ENCODE peak calls at places on chromosomes 6 and 20, in eight cellular contexts. One of them, this sample, is unnamed.

GRCh38 chr6:13238017-13238416 is 90.3 kb downstream of the TBC1D7 start:
- DNase-seq in hepatocyte: no peak
- DNase-seq in ecto neural progenitor cell: no peak
- DNase-seq in ELR: no peak
- DNase-seq in A172: no peak
- DNase-seq in psoas muscle: no peak
- DNase-seq in T-helper 17 cell: no peak
- DNase-seq in T-helper 2 cell: no peak
- DNase-seq in this sample: no peak

GRCh38 chr6:14763139-14763538 is 482.7 kb upstream of the JARID2 start:
- DNase-seq in T-helper 17 cell: no peak
- DNase-seq in A172: no peak
- DNase-seq in ecto neural progenitor cell: no peak
- DNase-seq in hepatocyte: peak
- DNase-seq in psoas muscle: no peak
- DNase-seq in ELR: peak
- DNase-seq in T-helper 2 cell: no peak
- DNase-seq in this sample: no peak

GRCh38 chr20:46835418-46835817 is 59.2 kb upstream of the EYA2 start:
- DNase-seq in ecto neural progenitor cell: no peak
- DNase-seq in psoas muscle: no peak
- DNase-seq in hepatocyte: no peak
- DNase-seq in A172: no peak
- DNase-seq in T-helper 2 cell: no peak
- DNase-seq in ELR: peak
- DNase-seq in T-helper 17 cell: no peak
- DNase-seq in this sample: no peak

GRCh38 chr6:119351005-119351394 is 1.4 kb upstream of the MAN1A1 start:
- DNase-seq in A172: peak
- DNase-seq in ELR: peak
- DNase-seq in T-helper 2 cell: no peak
- DNase-seq in ecto neural progenitor cell: no peak
- DNase-seq in hepatocyte: peak
- DNase-seq in psoas muscle: no peak
- DNase-seq in T-helper 17 cell: no peak
- DNase-seq in this sample: no peak

GRCh38 chr6:31521835-31522234 is 6.9 kb upstream of the MCCD1 start:
- DNase-seq in hepatocyte: no peak
- DNase-seq in T-helper 17 cell: no peak
- DNase-seq in ELR: no peak
- DNase-seq in A172: no peak
- DNase-seq in psoas muscle: no peak
- DNase-seq in T-helper 2 cell: no peak
- DNase-seq in ecto neural progenitor cell: no peak
- DNase-seq in this sample: no peak

GRCh38 chr6:62971976-62972658 is 239.2 kb upstream of the FKBP1C start:
- DNase-seq in ELR: no peak
- DNase-seq in A172: no peak
- DNase-seq in T-helper 17 cell: no peak
- DNase-seq in ecto neural progenitor cell: no peak
- DNase-seq in hepatocyte: no peak
- DNase-seq in T-helper 2 cell: no peak
- DNase-seq in psoas muscle: no peak
- DNase-seq in this sample: no peak

GRCh38 chr6:15952231-15953151 is 176.4 kb upstream of the MYLIP start:
- DNase-seq in T-helper 17 cell: no peak
- DNase-seq in ELR: no peak
- DNase-seq in hepatocyte: no peak
- DNase-seq in T-helper 2 cell: no peak
- DNase-seq in ecto neural progenitor cell: no peak
- DNase-seq in A172: no peak
- DNase-seq in psoas muscle: no peak
- DNase-seq in this sample: no peak

GRCh38 chr20:44420497-44420896 is 55.2 kb upstream of the TTPAL start:
- DNase-seq in T-helper 17 cell: no peak
- DNase-seq in ecto neural progenitor cell: no peak
- DNase-seq in T-helper 2 cell: no peak
- DNase-seq in psoas muscle: no peak
- DNase-seq in hepatocyte: no peak
- DNase-seq in ELR: no peak
- DNase-seq in A172: no peak
- DNase-seq in this sample: no peak

GRCh38 chr20:1804554-1804956 is 90.7 kb upstream of the SIRPA start:
- DNase-seq in A172: no peak
- DNase-seq in ELR: no peak
- DNase-seq in ecto neural progenitor cell: no peak
- DNase-seq in hepatocyte: no peak
- DNase-seq in T-helper 17 cell: no peak
- DNase-seq in T-helper 2 cell: no peak
- DNase-seq in psoas muscle: no peak
- DNase-seq in this sample: no peak

GRCh38 chr6:14674458-14674857 is 556.9 kb downstream of the CD83 start:
- DNase-seq in ELR: peak
- DNase-seq in T-helper 17 cell: no peak
- DNase-seq in psoas muscle: no peak
- DNase-seq in T-helper 2 cell: no peak
- DNase-seq in hepatocyte: no peak
- DNase-seq in A172: no peak
- DNase-seq in ecto neural progenitor cell: no peak
- DNase-seq in this sample: no peak

GRCh38 chr20:51910202-51911050 is 108.1 kb upstream of the SALL4 start:
- DNase-seq in A172: peak
- DNase-seq in ecto neural progenitor cell: no peak
- DNase-seq in T-helper 2 cell: no peak
- DNase-seq in hepatocyte: peak
- DNase-seq in ELR: peak
- DNase-seq in psoas muscle: no peak
- DNase-seq in T-helper 17 cell: no peak
- DNase-seq in this sample: no peak

GRCh38 chr6:9514146-9514545 is 900.7 kb downstream of the TFAP2A start:
- DNase-seq in psoas muscle: no peak
- DNase-seq in A172: no peak
- DNase-seq in T-helper 17 cell: no peak
- DNase-seq in T-helper 2 cell: no peak
- DNase-seq in ELR: no peak
- DNase-seq in ecto neural progenitor cell: no peak
- DNase-seq in hepatocyte: no peak
- DNase-seq in this sample: no peak

GRCh38 chr6:35092362-35093117 is 48.6 kb downstream of the TCP11 start:
- DNase-seq in psoas muscle: no peak
- DNase-seq in T-helper 17 cell: no peak
- DNase-seq in ecto neural progenitor cell: no peak
- DNase-seq in hepatocyte: peak
- DNase-seq in ELR: peak
- DNase-seq in T-helper 2 cell: no peak
- DNase-seq in A172: no peak
- DNase-seq in this sample: no peak